ENCODE peak calls at places on chromosome 15, in eight cellular contexts. H is tibial nerve, X is upper lobe of left lung, R is stomach, C is GM12878, K is sigmoid colon, P is A549, Y is HepG2. J is an unnamed sample.
A peak's percentile ranks its signal among the peaks of the same experiment; 100 is the strongest.

GRCh38 chr15:69472046-69472445 is 19.4 kb downstream of the RPLP1 start:
- DNase-seq in X (no peak), Y (no peak), R (no peak), K (no peak), H (no peak), P (no peak), C (no peak), J (no peak)

GRCh38 chr15:39504812-39505211 is 76.1 kb upstream of the THBS1 start:
- DNase-seq in C (no peak), Y (no peak), P (no peak), R (no peak), K (no peak), H (no peak), X (no peak), J (no peak)

GRCh38 chr15:68619303-68619698 is 40.5 kb downstream of the CORO2B start:
- DNase-seq in P (no peak), Y (no peak), R (no peak), X (no peak), K (no peak), C (no peak), H (no peak), J (no peak)

GRCh38 chr15:99411234-99411633 is 154.6 kb upstream of the MEF2A start:
- DNase-seq in P (no peak), R (no peak), H (no peak), C (no peak), Y (no peak), X (no peak), K (no peak), J (no peak)

GRCh38 chr15:87841426-87841998 is 415.0 kb downstream of the NTRK3 start:
- DNase-seq in Y (no peak), K (no peak), C (no peak), P (no peak), X (no peak), H (no peak), R (no peak), J (no peak)

GRCh38 chr15:79769081-79769481 is 127.7 kb downstream of the MTHFS start:
- DNase-seq in H (no peak), K (no peak), X (no peak), Y (peak; percentile 19), P (peak; percentile 51), R (no peak), C (no peak), J (no peak)

GRCh38 chr15:78671626-78672211 is 30.7 kb upstream of the CHRNB4 start:
- DNase-seq in Y (no peak), H (no peak), X (no peak), K (no peak), C (no peak), R (no peak), P (no peak), J (no peak)

GRCh38 chr15:62792960-62793758 is 249.4 kb upstream of the TPM1 start:
- DNase-seq in P (no peak), R (no peak), C (peak; percentile 12), Y (no peak), K (no peak), X (no peak), H (no peak), J (no peak)

GRCh38 chr15:78767331-78767951 is 43.8 kb downstream of the ADAMTS7 start:
- DNase-seq in X (no peak), R (no peak), Y (no peak), K (peak; percentile 46), H (no peak), C (no peak), P (no peak), J (peak; percentile 4)

GRCh38 chr15:55277715-55278114 is 11.9 kb downstream of the RAB27A start:
- DNase-seq in K (no peak), X (no peak), C (no peak), H (no peak), Y (no peak), P (no peak), R (no peak), J (no peak)

GRCh38 chr15:77749236-77749997 is 116.7 kb upstream of the LINGO1 start:
- DNase-seq in R (no peak), K (no peak), H (no peak), X (no peak), C (no peak), P (no peak), Y (no peak), J (no peak)

GRCh38 chr15:90957105-90957790 is 2.6 kb downstream of the RCCD1 start:
- DNase-seq in Y (no peak), K (no peak), X (no peak), R (peak; percentile 42), P (no peak), H (no peak), C (no peak), J (no peak)

GRCh38 chr15:100995471-100996430 is 76.6 kb downstream of the LRRK1 start:
- DNase-seq in X (no peak), P (no peak), R (no peak), C (no peak), H (no peak), K (peak; percentile 38), Y (no peak), J (no peak)

GRCh38 chr15:78085928-78086327 is 6.4 kb upstream of the SH2D7 start:
- DNase-seq in K (no peak), P (no peak), H (no peak), C (no peak), Y (no peak), R (no peak), X (no peak), J (no peak)

GRCh38 chr15:70081612-70082011 is 16.1 kb downstream of the TLE3 start:
- DNase-seq in Y (no peak), R (no peak), X (no peak), H (no peak), P (no peak), C (no peak), K (no peak), J (no peak)

GRCh38 chr15:26555898-26556297 is 217.0 kb downstream of the GABRB3 start:
- DNase-seq in X (no peak), K (no peak), H (no peak), C (no peak), Y (no peak), P (no peak), R (no peak), J (no peak)

GRCh38 chr15:73564255-73564654 is 68.9 kb downstream of the NPTN start:
- DNase-seq in H (no peak), P (no peak), C (no peak), X (peak; percentile 26), K (no peak), Y (no peak), R (no peak), J (no peak)

GRCh38 chr15:75532413-75533250 is 46.5 kb downstream of the PTPN9 start:
- DNase-seq in H (peak; percentile 44), X (peak; percentile 52), Y (peak; percentile 57), C (no peak), K (peak; percentile 86), R (peak; percentile 63), P (peak; percentile 64), J (peak; percentile 56)

GRCh38 chr15:64461577-64462162 is 1.3 kb downstream of the ZNF609 start:
- DNase-seq in K (no peak), R (peak; percentile 28), C (no peak), Y (peak; percentile 6), H (no peak), X (peak; percentile 31), P (peak; percentile 44), J (no peak)

GRCh38 chr15:85564686-85565085 is 184.3 kb downstream of the AKAP13 start:
- DNase-seq in P (no peak), C (no peak), R (no peak), Y (no peak), K (no peak), X (no peak), H (no peak), J (no peak)

GRCh38 chr15:75043509-75044257 is 20.3 kb downstream of the PPCDC start:
- DNase-seq in H (peak; percentile 96), X (peak; percentile 99), Y (peak; percentile 96), P (no peak), K (peak; percentile 98), C (peak; percentile 93), R (peak; percentile 82), J (peak; percentile 91)

GRCh38 chr15:100125627-100126231 is 216.0 kb downstream of the ADAMTS17 start:
- DNase-seq in P (no peak), Y (no peak), C (no peak), H (no peak), K (peak; percentile 91), X (peak; percentile 27), R (no peak), J (peak; percentile 26)

DNA sequence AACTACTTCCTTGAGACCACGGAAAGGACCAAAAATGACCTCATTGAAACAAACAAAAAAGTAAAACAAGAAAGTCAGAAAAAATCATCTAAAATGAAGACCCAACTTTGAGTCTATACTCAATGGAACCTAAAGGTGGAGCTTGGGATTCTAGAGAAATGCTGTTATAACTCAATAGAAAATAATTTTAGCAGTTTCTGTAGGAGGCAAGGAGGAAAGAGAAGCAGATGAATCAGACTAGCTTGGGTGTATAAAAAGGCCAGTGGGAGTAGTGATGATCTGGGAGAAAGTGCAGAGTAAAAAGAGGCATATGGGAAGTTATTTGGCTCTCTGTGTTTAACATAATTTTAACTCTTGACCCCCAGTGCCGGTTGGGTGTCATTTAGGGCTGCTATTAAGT is 94.4 kb downstream of the TMCO5A start:
- DNase-seq in P (no peak), K (no peak), R (no peak), C (no peak), Y (no peak), X (no peak), H (no peak), J (no peak)
- TF ChIP-seq EP300 in P (no peak), K (no peak), R (no peak), C (no peak), Y (no peak), X (no peak), H (no peak), J (no peak)

GRCh38 chr15:60124460-60125070 is 120.5 kb downstream of the FOXB1 start:
- DNase-seq in R (no peak), X (no peak), K (no peak), P (no peak), C (no peak), Y (no peak), H (no peak), J (no peak)
- H3K4me1 ChIP-seq in R (no peaks in the 10 kb centered on the region), X (no peaks in the 10 kb centered on the region), K (peaks cover 9% of the 10 kb centered on the region), P (no peaks in the 10 kb centered on the region), C (peaks cover 32% of the 10 kb centered on the region), Y (peaks cover 7% of the 10 kb centered on the region), H (no peaks in the 10 kb centered on the region), J (peaks cover 12% of the 10 kb centered on the region)

DNA sequence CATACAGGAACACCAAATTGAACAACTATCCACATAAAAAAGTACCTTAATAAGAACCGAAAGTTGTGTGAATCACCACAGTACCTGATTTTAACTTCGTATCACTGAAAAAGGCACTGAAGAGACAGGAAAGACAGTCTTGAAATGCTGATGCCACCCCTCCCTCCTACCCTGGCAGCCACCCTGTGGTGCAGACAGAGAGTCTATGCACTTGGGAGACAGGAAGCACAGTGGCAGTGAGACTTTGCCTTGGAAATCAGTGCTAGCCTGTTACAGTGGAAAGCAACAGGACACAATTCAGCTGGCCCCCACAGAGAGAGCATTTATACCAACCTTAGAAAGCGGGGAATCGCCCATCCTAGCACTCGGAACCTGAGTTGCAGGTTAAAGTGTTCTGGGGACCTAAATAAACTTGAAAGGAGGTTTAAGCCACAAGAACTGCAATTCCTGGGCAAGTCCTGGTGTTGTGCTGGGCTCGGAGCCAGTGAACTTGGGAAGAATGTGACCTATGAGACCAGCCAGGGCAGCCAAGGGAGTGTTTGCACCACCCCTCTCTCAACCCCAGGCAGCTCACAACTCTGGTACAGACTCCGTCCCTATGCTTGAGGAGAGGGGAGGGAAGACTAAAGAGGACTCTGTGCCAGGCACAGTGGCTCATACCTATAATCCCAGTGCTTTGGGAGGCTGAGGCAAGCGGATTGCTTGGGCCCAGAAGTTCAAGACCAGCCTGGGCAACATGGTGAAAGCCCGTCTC is 240.1 kb downstream of the ISL2 start:
- DNase-seq in C (peak; percentile 21), X (peak; percentile 74), K (peak; percentile 71), P (no peak), H (peak; percentile 49), Y (peak; percentile 75), R (peak; percentile 90), J (peak; percentile 84)
- TF ChIP-seq EP300 in C (no peak), X (no peak), K (no peak), P (no peak), H (peak; percentile 24), Y (no peak), R (no peak), J (no peak)

GRCh38 chr15:88860212-88860611 is 35.1 kb downstream of the HAPLN3 start:
- DNase-seq in Y (no peak), C (no peak), X (no peak), R (no peak), K (no peak), P (no peak), H (no peak), J (no peak)
- H3K4me1 ChIP-seq in Y (no peaks in the 10 kb centered on the region), C (no peaks in the 10 kb centered on the region), X (no peaks in the 10 kb centered on the region), R (no peaks in the 10 kb centered on the region), K (no peaks in the 10 kb centered on the region), P (no peaks in the 10 kb centered on the region), H (no peaks in the 10 kb centered on the region), J (no peaks in the 10 kb centered on the region)

J was measured in transverse colon.